ENCODE peak calls at places on chromosomes 2 and 18, in four cellular contexts. L, X, K and N are unnamed samples.

GRCh38 chr2:47108638-47109372 is 46.3 kb downstream of the STPG4 start:
- DNase-seq in L (no peak), X (no peak), K (no peak), N (no peak)

GRCh38 chr2:76953733-76954347 is 568.3 kb downstream of the LRRTM4 start:
- DNase-seq in L (no peak), X (no peak), K (no peak), N (no peak)

GRCh38 chr2:239648607-239649006 is 247.8 kb upstream of the HDAC4 start:
- DNase-seq in L (no peak), X (no peak), K (no peak), N (no peak)

GRCh38 chr2:16223481-16224177 is 283.3 kb downstream of the MYCN start:
- DNase-seq in L (no peak), X (no peak), K (no peak), N (no peak)

GRCh38 chr18:54416459-54416858 is 58.8 kb downstream of the C18orf54 start:
- DNase-seq in L (no peak), X (no peak), K (no peak), N (no peak)

GRCh38 chr2:9647884-9648283 is 17.1 kb upstream of the YWHAQ start:
- DNase-seq in L (no peak), X (no peak), K (no peak), N (no peak)

GRCh38 chr2:29388071-29388470 is 272.9 kb downstream of the CLIP4 start:
- DNase-seq in L (no peak), X (no peak), K (no peak), N (no peak)

GRCh38 chr2:127106457-127106997 is 427 bp downstream of the BIN1 start:
- DNase-seq in L (peak; percentile 40), X (no peak), K (no peak), N (no peak)

GRCh38 chr18:2169656-2170055 is 401.6 kb downstream of the METTL4 start:
- DNase-seq in L (no peak), X (no peak), K (no peak), N (no peak)

GRCh38 chr18:47909484-47909883 is 21.0 kb downstream of the SMAD2 start:
- DNase-seq in L (no peak), X (no peak), K (no peak), N (no peak)

GRCh38 chr2:200770847-200771246 is 40.9 kb upstream of the BZW1 start:
- DNase-seq in L (no peak), X (no peak), K (no peak), N (no peak)